ENCODE peak calls at places on chromosomes 6 and 20, in four cellular contexts. One of them, this sample, is unnamed.

GRCh38 chr6:129577691-129578090 is 132.3 kb downstream of the ARHGAP18 start:
- DNase-seq in cardiac septum: no peak
- DNase-seq in T-helper 1 cell: no peak
- DNase-seq in CD4-positive, alpha-beta memory T cell: no peak
- DNase-seq in this sample: no peak

GRCh38 chr6:14951704-14952103 is 294.2 kb upstream of the JARID2 start:
- DNase-seq in cardiac septum: no peak
- DNase-seq in T-helper 1 cell: no peak
- DNase-seq in CD4-positive, alpha-beta memory T cell: no peak
- DNase-seq in this sample: no peak

GRCh38 chr6:138088307-138088744 is 18.9 kb downstream of the PERP start:
- DNase-seq in cardiac septum: no peak
- DNase-seq in T-helper 1 cell: no peak
- DNase-seq in CD4-positive, alpha-beta memory T cell: no peak
- DNase-seq in this sample: no peak

GRCh38 chr6:39309942-39310531 is 4.2 kb downstream of the KCNK17 start:
- DNase-seq in cardiac septum: peak
- DNase-seq in T-helper 1 cell: peak
- DNase-seq in CD4-positive, alpha-beta memory T cell: peak
- DNase-seq in this sample: peak

GRCh38 chr6:46090115-46091079 is 39.4 kb upstream of the ENPP4 start:
- DNase-seq in cardiac septum: no peak
- DNase-seq in T-helper 1 cell: peak
- DNase-seq in CD4-positive, alpha-beta memory T cell: peak
- DNase-seq in this sample: peak

GRCh38 chr20:23273776-23274175 is 76.8 kb upstream of the NXT1 start:
- DNase-seq in cardiac septum: peak
- DNase-seq in T-helper 1 cell: no peak
- DNase-seq in CD4-positive, alpha-beta memory T cell: no peak
- DNase-seq in this sample: no peak

GRCh38 chr6:170094686-170095272 is 196.1 kb downstream of the DLL1 start:
- DNase-seq in cardiac septum: peak
- DNase-seq in T-helper 1 cell: no peak
- DNase-seq in CD4-positive, alpha-beta memory T cell: no peak
- DNase-seq in this sample: no peak

GRCh38 chr6:5582758-5583157 is 321.4 kb downstream of the FARS2 start:
- DNase-seq in cardiac septum: no peak
- DNase-seq in T-helper 1 cell: no peak
- DNase-seq in CD4-positive, alpha-beta memory T cell: no peak
- DNase-seq in this sample: no peak

GRCh38 chr20:2749951-2750342 is 50.5 kb downstream of the CPXM1 start:
- DNase-seq in cardiac septum: no peak
- DNase-seq in T-helper 1 cell: no peak
- DNase-seq in CD4-positive, alpha-beta memory T cell: no peak
- DNase-seq in this sample: no peak

GRCh38 chr20:38245753-38246152 is 14.8 kb downstream of the KIAA1755 start:
- DNase-seq in cardiac septum: peak
- DNase-seq in T-helper 1 cell: no peak
- DNase-seq in CD4-positive, alpha-beta memory T cell: no peak
- DNase-seq in this sample: no peak

GRCh38 chr6:152270301-152270925 is 366.7 kb downstream of the SYNE1 start:
- DNase-seq in cardiac septum: no peak
- DNase-seq in T-helper 1 cell: no peak
- DNase-seq in CD4-positive, alpha-beta memory T cell: no peak
- DNase-seq in this sample: no peak

GRCh38 chr20:7038029-7038428 is 270.5 kb downstream of the BMP2 start:
- DNase-seq in cardiac septum: no peak
- DNase-seq in T-helper 1 cell: no peak
- DNase-seq in CD4-positive, alpha-beta memory T cell: no peak
- DNase-seq in this sample: no peak

GRCh38 chr20:61159940-61160688 is 91.9 kb upstream of the CDH4 start:
- DNase-seq in cardiac septum: no peak
- DNase-seq in T-helper 1 cell: no peak
- DNase-seq in CD4-positive, alpha-beta memory T cell: no peak
- DNase-seq in this sample: no peak

GRCh38 chr6:147267658-147268057 is 63.4 kb downstream of the STXBP5 start:
- DNase-seq in cardiac septum: no peak
- DNase-seq in T-helper 1 cell: no peak
- DNase-seq in CD4-positive, alpha-beta memory T cell: no peak
- DNase-seq in this sample: no peak

GRCh38 chr6:13560651-13561044 is 13.8 kb upstream of the SIRT5 start:
- DNase-seq in cardiac septum: no peak
- DNase-seq in T-helper 1 cell: no peak
- DNase-seq in CD4-positive, alpha-beta memory T cell: no peak
- DNase-seq in this sample: no peak

GRCh38 chr6:1871936-1872335 is 262.2 kb downstream of the FOXC1 start:
- DNase-seq in cardiac septum: no peak
- DNase-seq in T-helper 1 cell: no peak
- DNase-seq in CD4-positive, alpha-beta memory T cell: no peak
- DNase-seq in this sample: no peak

GRCh38 chr20:22214296-22214695 is 370.1 kb downstream of the FOXA2 start:
- DNase-seq in cardiac septum: no peak
- DNase-seq in T-helper 1 cell: no peak
- DNase-seq in CD4-positive, alpha-beta memory T cell: no peak
- DNase-seq in this sample: no peak

GRCh38 chr20:32522525-32522774 is 62.7 kb downstream of the NOL4L start:
- DNase-seq in cardiac septum: no peak
- DNase-seq in T-helper 1 cell: no peak
- DNase-seq in CD4-positive, alpha-beta memory T cell: no peak
- DNase-seq in this sample: no peak

GRCh38 chr20:41314386-41314785 is 3.1 kb downstream of the ZHX3 start:
- DNase-seq in cardiac septum: no peak
- DNase-seq in T-helper 1 cell: no peak
- DNase-seq in CD4-positive, alpha-beta memory T cell: no peak
- DNase-seq in this sample: no peak

GRCh38 chr20:51650685-51651134 is 108.2 kb upstream of the NFATC2 start:
- DNase-seq in cardiac septum: no peak
- DNase-seq in T-helper 1 cell: no peak
- DNase-seq in CD4-positive, alpha-beta memory T cell: no peak
- DNase-seq in this sample: no peak

GRCh38 chr6:167786859-167787675 is 39.6 kb upstream of the AFDN start:
- DNase-seq in cardiac septum: peak
- DNase-seq in T-helper 1 cell: no peak
- DNase-seq in CD4-positive, alpha-beta memory T cell: no peak
- DNase-seq in this sample: no peak

GRCh38 chr20:39298566-39299501 is 336.7 kb downstream of the DHX35 start:
- DNase-seq in cardiac septum: no peak
- DNase-seq in T-helper 1 cell: no peak
- DNase-seq in CD4-positive, alpha-beta memory T cell: no peak
- DNase-seq in this sample: no peak

GRCh38 chr6:45666844-45667243 is 289.1 kb upstream of the SUPT3H start:
- DNase-seq in cardiac septum: no peak
- DNase-seq in T-helper 1 cell: no peak
- DNase-seq in CD4-positive, alpha-beta memory T cell: no peak
- DNase-seq in this sample: no peak

GRCh38 chr20:58069207-58069606 is 159.2 kb downstream of the ANKRD60 start:
- DNase-seq in cardiac septum: no peak
- DNase-seq in T-helper 1 cell: no peak
- DNase-seq in CD4-positive, alpha-beta memory T cell: no peak
- DNase-seq in this sample: no peak

GRCh38 chr20:45368221-45368980 is 5.4 kb downstream of the SYS1 start:
- DNase-seq in cardiac septum: no peak
- DNase-seq in T-helper 1 cell: peak
- DNase-seq in CD4-positive, alpha-beta memory T cell: peak
- DNase-seq in this sample: peak

GRCh38 chr6:45417461-45417860 is 39.7 kb upstream of the SUPT3H start:
- DNase-seq in cardiac septum: no peak
- DNase-seq in T-helper 1 cell: no peak
- DNase-seq in CD4-positive, alpha-beta memory T cell: no peak
- DNase-seq in this sample: no peak

GRCh38 chr6:132520953-132521352 is 8.0 kb upstream of the STX7 start:
- DNase-seq in cardiac septum: no peak
- DNase-seq in T-helper 1 cell: no peak
- DNase-seq in CD4-positive, alpha-beta memory T cell: no peak
- DNase-seq in this sample: no peak

GRCh38 chr6:150256618-150257272 is 112.1 kb upstream of the IYD start:
- DNase-seq in cardiac septum: no peak
- DNase-seq in T-helper 1 cell: no peak
- DNase-seq in CD4-positive, alpha-beta memory T cell: no peak
- DNase-seq in this sample: no peak

GRCh38 chr20:24723953-24724352 is 225.1 kb upstream of the CST7 start:
- DNase-seq in cardiac septum: no peak
- DNase-seq in T-helper 1 cell: no peak
- DNase-seq in CD4-positive, alpha-beta memory T cell: no peak
- DNase-seq in this sample: no peak

GRCh38 chr6:161198176-161198575 is 75.7 kb downstream of the AGPAT4 start:
- DNase-seq in cardiac septum: no peak
- DNase-seq in T-helper 1 cell: no peak
- DNase-seq in CD4-positive, alpha-beta memory T cell: no peak
- DNase-seq in this sample: no peak

GRCh38 chr20:18394363-18394762 is 72.5 kb downstream of the DZANK1 start:
- DNase-seq in cardiac septum: no peak
- DNase-seq in T-helper 1 cell: no peak
- DNase-seq in CD4-positive, alpha-beta memory T cell: no peak
- DNase-seq in this sample: no peak

GRCh38 chr20:62774762-62775161 is 21.5 kb upstream of the MRGBP start:
- DNase-seq in cardiac septum: no peak
- DNase-seq in T-helper 1 cell: no peak
- DNase-seq in CD4-positive, alpha-beta memory T cell: no peak
- DNase-seq in this sample: no peak

This sample was measured in GM12891.